ENCODE peak calls at places on chromosomes 3 and 15, in four cellular contexts. P is NCI-H774, C is EH, Z is left colon. T is an unnamed sample.

GRCh38 chr3:184334470-184335158 is 2.8 kb upstream of the FAM131A start:
- DNase-seq in Z (no peak), P (no peak), C (peak), T (no peak)

GRCh38 chr15:72237286-72238224 is 6.6 kb upstream of the PKM start:
- DNase-seq in C (peak), Z (peak), P (no peak), T (no peak)

GRCh38 chr15:40029979-40030893 is 8.7 kb downstream of the SRP14 start:
- DNase-seq in C (peak), P (no peak), Z (no peak), T (no peak)

GRCh38 chr15:94387854-94388441 is 156.6 kb downstream of the MCTP2 start:
- DNase-seq in P (no peak), Z (no peak), C (peak), T (no peak)

GRCh38 chr3:139102606-139103005 is 57.9 kb upstream of the PRR23C start:
- DNase-seq in P (no peak), C (no peak), Z (no peak), T (no peak)

GRCh38 chr3:33722186-33722585 is 4.1 kb upstream of the CLASP2 start:
- DNase-seq in Z (no peak), P (no peak), C (no peak), T (no peak)

GRCh38 chr15:78000089-78000926 is 77.2 kb downstream of the TBC1D2B start:
- DNase-seq in C (peak), Z (peak), P (no peak), T (peak)

GRCh38 chr15:26676115-26676514 is 96.8 kb downstream of the GABRB3 start:
- DNase-seq in P (no peak), Z (no peak), C (no peak), T (no peak)

GRCh38 chr3:128858167-128858566 is 21.3 kb upstream of the ACAD9 start:
- DNase-seq in C (no peak), P (no peak), Z (no peak), T (no peak)

GRCh38 chr15:57320543-57321220 is 55.6 kb upstream of the CGNL1 start:
- DNase-seq in P (no peak), Z (no peak), C (peak), T (no peak)

GRCh38 chr3:46976326-46977190 is at the start of gene CCDC12:
- DNase-seq in Z (peak), C (peak), P (peak), T (peak)

GRCh38 chr15:71921191-71921590 is 110.8 kb downstream of the NR2E3 start:
- DNase-seq in P (no peak), C (no peak), Z (no peak), T (no peak)

GRCh38 chr3:65521032-65521431 is 517.7 kb downstream of the MAGI1 start:
- DNase-seq in Z (no peak), C (no peak), P (no peak), T (no peak)

GRCh38 chr3:24343084-24343783 is 151.4 kb downstream of the THRB start:
- DNase-seq in C (peak), Z (no peak), P (no peak), T (no peak)

GRCh38 chr3:183688869-183689268 is 8.7 kb upstream of the YEATS2 start:
- DNase-seq in P (peak), Z (no peak), C (peak), T (no peak)

T was measured in NCI-H146.